ENCODE peak calls at places on chromosomes 2 and 18, in nine cellular contexts. O, N, R, G, V, A, C, F and M are unnamed samples.

GRCh38 chr18:10476430-10476829 is 22.0 kb downstream of the APCDD1 start:
- DNase-seq in C (no peak), O (no peak), N (no peak), A (peak), F (no peak), G (no peak), V (no peak), R (no peak), M (no peak)

GRCh38 chr2:65358690-65359400 is 73.6 kb downstream of the SPRED2 start:
- DNase-seq in C (no peak), V (no peak), A (peak), G (no peak), F (no peak), R (no peak), O (no peak), N (no peak), M (no peak)

GRCh38 chr2:119174216-119174992 is 15.9 kb upstream of the C1QL2 start:
- DNase-seq in O (peak), C (peak), N (peak), V (no peak), G (peak), R (peak), F (no peak), A (no peak), M (peak)

GRCh38 chr18:57527479-57528237 is 58.8 kb downstream of the FECH start:
- DNase-seq in V (no peak), C (no peak), R (no peak), A (no peak), F (no peak), G (peak), O (no peak), N (no peak), M (no peak)

GRCh38 chr2:109270758-109271305 is 141.8 kb downstream of the SH3RF3 start:
- DNase-seq in G (no peak), O (peak), A (no peak), V (no peak), C (no peak), R (no peak), N (peak), F (no peak), M (no peak)

GRCh38 chr2:231611273-231612198 is 18.9 kb downstream of the TEX44 start:
- DNase-seq in A (peak), V (peak), G (peak), C (peak), N (no peak), R (peak), F (peak), O (no peak), M (peak)

GRCh38 chr2:63048367-63049171 is 2.1 kb upstream of the OTX1 start:
- DNase-seq in R (no peak), F (no peak), N (peak), O (peak), A (no peak), V (no peak), G (no peak), C (no peak), M (no peak)

GRCh38 chr2:9315280-9315847 is 108.0 kb downstream of the ITGB1BP1 start:
- DNase-seq in V (no peak), C (no peak), R (no peak), A (no peak), O (no peak), N (no peak), F (no peak), G (no peak), M (no peak)

GRCh38 chr2:70684846-70685622 is 83.0 kb downstream of the ADD2 start:
- DNase-seq in F (no peak), N (no peak), R (no peak), G (no peak), A (no peak), C (no peak), V (no peak), O (no peak), M (no peak)

GRCh38 chr2:80256396-80257167 is 48.0 kb downstream of the LRRTM1 start:
- DNase-seq in G (peak), O (no peak), F (no peak), R (no peak), N (no peak), V (no peak), C (no peak), A (peak), M (peak)

GRCh38 chr2:126766897-126767296 is 110.9 kb downstream of the GYPC start:
- DNase-seq in N (no peak), G (no peak), F (no peak), A (no peak), R (no peak), C (no peak), V (no peak), O (no peak), M (no peak)

GRCh38 chr2:224127871-224128501 is 88.9 kb upstream of the SERPINE2 start:
- DNase-seq in O (no peak), R (no peak), V (no peak), A (peak), N (no peak), G (no peak), C (no peak), F (no peak), M (no peak)

GRCh38 chr2:205771063-205771462 is 88.8 kb downstream of the NRP2 start:
- DNase-seq in O (no peak), G (no peak), C (no peak), F (no peak), A (peak), R (no peak), N (no peak), V (no peak), M (no peak)

GRCh38 chr2:182920089-182920488 is 53.7 kb upstream of the FRZB start:
- DNase-seq in A (no peak), V (no peak), R (no peak), N (no peak), F (no peak), C (no peak), O (no peak), G (no peak), M (no peak)

GRCh38 chr2:104004818-104005217 is 849.1 kb upstream of the POU3F3 start:
- DNase-seq in A (no peak), F (no peak), N (no peak), C (no peak), R (no peak), O (no peak), V (no peak), G (no peak), M (no peak)

GRCh38 chr2:20915271-20915670 is 92.4 kb upstream of the LDAH start:
- DNase-seq in R (no peak), O (no peak), A (no peak), C (no peak), F (no peak), G (no peak), V (no peak), N (no peak), M (no peak)

GRCh38 chr2:239396881-239397681 is 3.7 kb downstream of the HDAC4 start:
- DNase-seq in V (no peak), R (no peak), G (no peak), N (peak), A (no peak), O (no peak), C (no peak), F (peak), M (no peak)

GRCh38 chr2:173247156-173247555 is 107.5 kb upstream of the CDCA7 start:
- DNase-seq in G (no peak), R (no peak), F (no peak), O (no peak), N (no peak), C (no peak), A (no peak), V (no peak), M (no peak)

GRCh38 chr2:209734805-209735204 is 36.8 kb upstream of the UNC80 start:
- DNase-seq in A (no peak), N (no peak), V (no peak), F (no peak), R (no peak), G (no peak), C (no peak), O (no peak), M (peak)

GRCh38 chr2:217482343-217482742 is 520.5 kb downstream of the TNS1 start:
- DNase-seq in C (no peak), R (no peak), G (no peak), V (no peak), A (no peak), O (no peak), F (no peak), N (no peak), M (no peak)

GRCh38 chr18:59084286-59084779 is 55.4 kb upstream of the SEC11C start:
- DNase-seq in F (peak), O (peak), C (peak), A (peak), V (peak), N (peak), R (peak), G (peak), M (peak)

GRCh38 chr2:44188696-44189095 is 20.0 kb downstream of the PPM1B start:
- DNase-seq in R (no peak), F (no peak), V (no peak), A (no peak), O (no peak), C (no peak), N (no peak), G (no peak), M (no peak)

GRCh38 chr18:62809900-62810299 is 94.6 kb downstream of the PHLPP1 start:
- DNase-seq in V (no peak), O (no peak), N (no peak), F (no peak), G (peak), R (no peak), C (no peak), A (peak), M (no peak)

GRCh38 chr18:9739516-9739915 is 31.4 kb downstream of the RAB31 start:
- DNase-seq in F (no peak), N (no peak), C (no peak), G (no peak), R (no peak), A (no peak), V (no peak), O (no peak), M (no peak)

GRCh38 chr2:221103930-221104329 is 468.2 kb downstream of the EPHA4 start:
- DNase-seq in R (no peak), F (peak), O (no peak), A (no peak), C (no peak), V (peak), N (no peak), G (no peak), M (no peak)

GRCh38 chr2:111982822-111983221 is 72.2 kb upstream of the TMEM87B start:
- DNase-seq in G (no peak), F (no peak), R (no peak), A (no peak), V (no peak), C (no peak), N (no peak), O (no peak), M (no peak)

GRCh38 chr18:55650363-55650870 is 62.4 kb upstream of the TCF4 start:
- DNase-seq in G (no peak), C (no peak), F (no peak), N (no peak), A (peak), V (no peak), O (no peak), R (no peak), M (no peak)

GRCh38 chr2:1472350-1472749 is 59.1 kb downstream of the TPO start:
- DNase-seq in G (no peak), A (no peak), R (no peak), N (no peak), F (no peak), C (no peak), O (no peak), V (no peak), M (no peak)

GRCh38 chr2:1538663-1539062 is 125.4 kb downstream of the TPO start:
- DNase-seq in A (peak), V (no peak), C (peak), N (no peak), G (peak), F (no peak), R (peak), O (no peak), M (no peak)

GRCh38 chr18:7325126-7325430 is 94.2 kb downstream of the LRRC30 start:
- DNase-seq in A (no peak), O (no peak), G (no peak), V (no peak), R (no peak), N (no peak), F (no peak), C (no peak), M (no peak)

GRCh38 chr18:76621184-76621583 is 126.1 kb upstream of the ZNF516 start:
- DNase-seq in N (no peak), A (peak), V (peak), R (no peak), G (no peak), O (no peak), C (no peak), F (no peak), M (no peak)

GRCh38 chr2:72605836-72606442 is 219.9 kb downstream of the EXOC6B start:
- DNase-seq in N (no peak), R (peak), O (no peak), A (peak), V (no peak), F (no peak), G (peak), C (no peak), M (no peak)

GRCh38 chr2:74458132-74458956 is at the start of gene WBP1:
- DNase-seq in C (peak), O (peak), R (peak), G (peak), A (peak), V (peak), N (peak), F (peak), M (peak)
- TF ChIP-seq POLR2A in C (peak), O (peak), R (peak), G (peak), A (no peak), V (peak), N (peak), F (peak), M (peak)

GRCh38 chr2:195537811-195538210 is 119.2 kb upstream of the SLC39A10 start:
- DNase-seq in F (no peak), A (no peak), O (no peak), G (no peak), R (no peak), C (no peak), N (no peak), V (no peak), M (no peak)

GRCh38 chr2:195536863-195537262 is 120.2 kb upstream of the SLC39A10 start:
- DNase-seq in R (no peak), A (no peak), O (no peak), N (no peak), V (no peak), F (no peak), C (no peak), G (no peak), M (no peak)

GRCh38 chr2:195538937-195539336 is 118.1 kb upstream of the SLC39A10 start:
- DNase-seq in V (no peak), A (no peak), R (no peak), O (no peak), N (no peak), G (no peak), F (no peak), C (no peak), M (no peak)

GRCh38 chr2:195533771-195534642 is 123.0 kb upstream of the SLC39A10 start:
- DNase-seq in F (peak), C (peak), A (peak), N (no peak), R (peak), O (peak), G (no peak), V (no peak), M (peak)

GRCh38 chr2:195535911-195536522 is 121.0 kb upstream of the SLC39A10 start:
- DNase-seq in R (no peak), A (no peak), O (peak), V (no peak), C (no peak), G (no peak), N (no peak), F (peak), M (no peak)
- TF ChIP-seq POLR2A in R (no peak), A (no peak), O (no peak), V (no peak), C (no peak), G (no peak), N (no peak), F (no peak), M (no peak)

GRCh38 chr2:233792720-233793119 is 14.6 kb downstream of the MROH2A start:
- DNase-seq in O (no peak), R (no peak), C (no peak), G (no peak), F (no peak), N (no peak), V (no peak), A (no peak), M (no peak)

GRCh38 chr2:233798335-233799086 is 20.4 kb downstream of the MROH2A start:
- DNase-seq in F (no peak), N (peak), G (no peak), C (no peak), A (no peak), O (peak), V (no peak), R (no peak), M (no peak)

GRCh38 chr2:233794128-233794658 is 16.1 kb downstream of the MROH2A start:
- DNase-seq in R (no peak), N (no peak), C (no peak), F (no peak), G (no peak), A (no peak), O (peak), V (no peak), M (no peak)

GRCh38 chr2:233793465-233794127 is 15.5 kb downstream of the MROH2A start:
- DNase-seq in O (peak), N (no peak), R (no peak), V (no peak), G (no peak), C (no peak), F (no peak), A (no peak), M (no peak)

GRCh38 chr2:233795735-233796171 is 17.6 kb downstream of the MROH2A start:
- DNase-seq in O (peak), F (no peak), C (no peak), V (no peak), R (no peak), A (no peak), N (peak), G (no peak), M (no peak)
- TF ChIP-seq POLR2A in O (no peak), F (no peak), C (no peak), V (no peak), R (no peak), A (no peak), N (no peak), G (no peak), M (no peak)

DNA sequence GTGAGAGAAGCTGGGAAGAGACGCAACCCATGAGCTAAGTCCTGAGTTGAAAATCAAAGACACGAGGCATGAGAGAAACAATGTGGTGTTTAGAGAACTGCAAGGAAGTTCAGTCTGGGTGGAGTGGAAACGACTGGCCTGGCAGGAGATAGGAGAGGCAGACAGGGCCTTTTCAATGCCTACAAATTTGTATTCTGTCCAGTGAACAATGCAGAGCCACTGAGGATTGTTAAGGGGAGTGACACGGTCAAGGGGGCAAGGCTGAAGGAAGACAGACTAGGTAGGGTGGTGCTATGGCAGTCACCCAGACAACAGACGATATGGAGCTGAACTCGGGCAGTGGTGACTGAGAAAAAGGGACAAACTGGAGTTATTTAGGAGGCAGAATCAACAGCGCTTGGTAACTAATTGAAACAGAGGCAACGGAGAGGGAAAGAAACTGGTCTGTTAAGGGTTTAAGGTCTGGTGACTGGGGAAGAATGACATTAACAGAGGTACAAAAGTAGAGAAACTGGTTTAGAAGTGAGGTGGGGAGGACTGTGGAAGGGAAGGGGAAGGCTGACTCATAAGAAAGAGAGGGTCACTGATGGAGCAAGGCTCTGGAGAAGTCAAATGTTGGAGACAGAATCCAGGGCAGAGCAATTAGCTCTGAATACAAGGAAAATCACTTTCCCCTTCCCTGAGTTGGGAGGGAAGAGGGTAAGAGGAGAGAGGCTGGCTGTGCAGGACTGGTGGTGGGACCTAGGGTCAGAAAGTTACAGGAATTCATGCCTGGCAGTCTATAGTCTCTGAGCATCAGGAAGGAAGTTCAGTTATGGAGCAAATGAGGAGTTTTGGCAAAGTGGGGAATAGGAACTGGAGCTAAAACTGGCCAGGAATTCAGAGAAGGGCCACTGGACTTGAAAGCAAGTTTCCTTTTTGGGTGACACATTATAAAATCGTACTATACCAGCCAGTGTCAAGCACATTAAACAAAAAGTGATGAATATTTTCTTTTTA is 63.4 kb upstream of the CHRNA1 start:
- DNase-seq in F (no peak), G (no peak), V (no peak), N (no peak), R (no peak), A (peak), C (no peak), O (no peak), M (no peak)
- TF ChIP-seq POLR2A in F (no peak), G (no peak), V (no peak), N (no peak), R (no peak), A (no peak), C (no peak), O (no peak), M (no peak)

GRCh38 chr2:61463769-61464475 is 7.0 kb downstream of the USP34 start:
- DNase-seq in F (no peak), G (no peak), V (no peak), C (no peak), R (no peak), A (no peak), O (no peak), N (no peak), M (no peak)

GRCh38 chr2:61456070-61456745 is 14.7 kb downstream of the USP34 start:
- DNase-seq in N (no peak), A (no peak), G (peak), F (no peak), V (no peak), R (no peak), C (no peak), O (no peak), M (no peak)

GRCh38 chr2:61456746-61457420 is 14.0 kb downstream of the USP34 start:
- DNase-seq in V (no peak), F (no peak), G (no peak), R (no peak), N (no peak), A (no peak), O (no peak), C (no peak), M (no peak)

GRCh38 chr2:61461404-61461803 is 9.5 kb downstream of the USP34 start:
- DNase-seq in R (no peak), O (no peak), A (no peak), G (no peak), F (no peak), V (no peak), C (no peak), N (no peak), M (no peak)

DNA sequence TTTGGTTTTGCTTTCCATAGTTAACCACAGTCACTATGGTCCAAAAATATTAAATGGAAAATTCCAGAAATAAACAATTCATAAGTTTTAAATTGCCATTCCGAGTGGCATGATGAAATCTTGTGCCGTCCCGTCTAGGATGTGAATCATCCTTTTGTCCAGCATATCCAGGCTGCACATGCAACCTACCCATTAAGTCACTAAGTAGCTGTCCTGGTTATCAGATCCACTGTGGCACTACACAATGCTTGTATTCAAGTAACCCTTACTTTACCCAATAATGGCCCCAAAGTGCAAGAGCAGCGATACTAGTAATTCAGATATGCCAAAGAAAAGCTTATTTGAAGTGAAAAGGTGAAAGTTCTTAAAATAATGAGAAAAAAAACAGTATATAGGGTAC is 10.7 kb downstream of the USP34 start:
- DNase-seq in N (no peak), G (peak), O (no peak), F (no peak), V (no peak), C (no peak), R (no peak), A (peak), M (no peak)
- TF ChIP-seq POLR2A in N (no peak), G (no peak), O (no peak), F (no peak), V (no peak), C (no peak), R (no peak), A (no peak), M (no peak)